ENCODE peak calls at places on chromosomes 1 and 21, in six cellular contexts. One of them, this sample, is unnamed.

GRCh38 chr1:207139616-207140015 is 35.6 kb downstream of the C4BPA start:
- DNase-seq in right cardiac atrium: no peak
- DNase-seq in fibroblast of lung: no peak
- DNase-seq in IMR-90: no peak
- DNase-seq in GM23338: no peak
- DNase-seq in breast epithelium: no peak
- DNase-seq in this sample: no peak

GRCh38 chr1:24190970-24191570 is 4.0 kb upstream of the IFNLR1 start:
- DNase-seq in right cardiac atrium: no peak
- DNase-seq in fibroblast of lung: no peak
- DNase-seq in IMR-90: no peak
- DNase-seq in GM23338: no peak
- DNase-seq in breast epithelium: no peak
- DNase-seq in this sample: no peak

GRCh38 chr1:109393602-109394233 is 4.0 kb downstream of the SORT1 start:
- DNase-seq in right cardiac atrium: no peak
- DNase-seq in fibroblast of lung: no peak
- DNase-seq in IMR-90: no peak
- DNase-seq in GM23338: no peak
- DNase-seq in breast epithelium: no peak
- DNase-seq in this sample: no peak

GRCh38 chr1:20137055-20137454 is 2.1 kb upstream of the PLA2G2F start:
- DNase-seq in right cardiac atrium: no peak
- DNase-seq in fibroblast of lung: no peak
- DNase-seq in IMR-90: no peak
- DNase-seq in GM23338: no peak
- DNase-seq in breast epithelium: no peak
- DNase-seq in this sample: no peak

GRCh38 chr1:108071601-108072000 is 106.6 kb upstream of the VAV3 start:
- DNase-seq in right cardiac atrium: no peak
- DNase-seq in fibroblast of lung: no peak
- DNase-seq in IMR-90: no peak
- DNase-seq in GM23338: no peak
- DNase-seq in breast epithelium: no peak
- DNase-seq in this sample: no peak

GRCh38 chr1:161439280-161440232 is 65.7 kb upstream of the FCGR2A start:
- DNase-seq in right cardiac atrium: peak; percentile 52
- DNase-seq in fibroblast of lung: peak; percentile 1
- DNase-seq in IMR-90: peak; percentile 33
- DNase-seq in GM23338: peak; percentile 43
- DNase-seq in breast epithelium: no peak
- DNase-seq in this sample: peak; percentile 44

GRCh38 chr1:147676306-147677085 is 6.2 kb upstream of the ACP6 start:
- DNase-seq in right cardiac atrium: no peak
- DNase-seq in fibroblast of lung: peak; percentile 74
- DNase-seq in IMR-90: peak; percentile 77
- DNase-seq in GM23338: no peak
- DNase-seq in breast epithelium: no peak
- DNase-seq in this sample: no peak

GRCh38 chr1:245715970-245716369 is 561.2 kb downstream of the KIF26B start:
- DNase-seq in right cardiac atrium: no peak
- DNase-seq in fibroblast of lung: peak; percentile 74
- DNase-seq in IMR-90: peak; percentile 85
- DNase-seq in GM23338: no peak
- DNase-seq in breast epithelium: no peak
- DNase-seq in this sample: no peak

GRCh38 chr1:28965271-28965870 is 51.0 kb downstream of the EPB41 start:
- DNase-seq in right cardiac atrium: no peak
- DNase-seq in fibroblast of lung: no peak
- DNase-seq in IMR-90: no peak
- DNase-seq in GM23338: peak; percentile 60
- DNase-seq in breast epithelium: no peak
- DNase-seq in this sample: no peak

GRCh38 chr1:174791863-174792262 is 207.9 kb upstream of the CACYBP start:
- DNase-seq in right cardiac atrium: no peak
- DNase-seq in fibroblast of lung: no peak
- DNase-seq in IMR-90: no peak
- DNase-seq in GM23338: no peak
- DNase-seq in breast epithelium: no peak
- DNase-seq in this sample: no peak

GRCh38 chr1:67174716-67175284 is 8.5 kb downstream of the IL23R start:
- DNase-seq in right cardiac atrium: no peak
- DNase-seq in fibroblast of lung: no peak
- DNase-seq in IMR-90: no peak
- DNase-seq in GM23338: no peak
- DNase-seq in breast epithelium: no peak
- DNase-seq in this sample: no peak

GRCh38 chr1:76075877-76076276 is 1.3 kb downstream of the ST6GALNAC3 start:
- DNase-seq in right cardiac atrium: no peak
- DNase-seq in fibroblast of lung: peak; percentile 68
- DNase-seq in IMR-90: peak; percentile 9
- DNase-seq in GM23338: no peak
- DNase-seq in breast epithelium: no peak
- DNase-seq in this sample: no peak

GRCh38 chr21:36672737-36673136 is 26.2 kb upstream of the SIM2 start:
- DNase-seq in right cardiac atrium: no peak
- DNase-seq in fibroblast of lung: no peak
- DNase-seq in IMR-90: no peak
- DNase-seq in GM23338: no peak
- DNase-seq in breast epithelium: no peak
- DNase-seq in this sample: no peak

GRCh38 chr1:212162635-212163034 is 122.6 kb upstream of the PPP2R5A start:
- DNase-seq in right cardiac atrium: peak; percentile 53
- DNase-seq in fibroblast of lung: peak; percentile 70
- DNase-seq in IMR-90: peak; percentile 80
- DNase-seq in GM23338: no peak
- DNase-seq in breast epithelium: peak; percentile 71
- DNase-seq in this sample: no peak

GRCh38 chr1:226060427-226060826 is 2.1 kb upstream of the H3-3A start:
- DNase-seq in right cardiac atrium: no peak
- DNase-seq in fibroblast of lung: no peak
- DNase-seq in IMR-90: no peak
- DNase-seq in GM23338: no peak
- DNase-seq in breast epithelium: no peak
- DNase-seq in this sample: no peak

GRCh38 chr1:9085306-9085940 is 16.0 kb upstream of the SLC2A5 start:
- DNase-seq in right cardiac atrium: no peak
- DNase-seq in fibroblast of lung: no peak
- DNase-seq in IMR-90: no peak
- DNase-seq in GM23338: no peak
- DNase-seq in breast epithelium: no peak
- DNase-seq in this sample: no peak

GRCh38 chr1:9086796-9087195 is 17.4 kb upstream of the SLC2A5 start:
- DNase-seq in right cardiac atrium: no peak
- DNase-seq in fibroblast of lung: no peak
- DNase-seq in IMR-90: no peak
- DNase-seq in GM23338: no peak
- DNase-seq in breast epithelium: no peak
- DNase-seq in this sample: no peak

GRCh38 chr1:9086060-9086459 is 16.6 kb upstream of the SLC2A5 start:
- DNase-seq in right cardiac atrium: no peak
- DNase-seq in fibroblast of lung: peak; percentile 65
- DNase-seq in IMR-90: no peak
- DNase-seq in GM23338: no peak
- DNase-seq in breast epithelium: no peak
- DNase-seq in this sample: no peak

GRCh38 chr1:9087411-9087810 is 18.0 kb upstream of the SLC2A5 start:
- DNase-seq in right cardiac atrium: no peak
- DNase-seq in fibroblast of lung: no peak
- DNase-seq in IMR-90: no peak
- DNase-seq in GM23338: no peak
- DNase-seq in breast epithelium: no peak
- DNase-seq in this sample: no peak

GRCh38 chr1:9084883-9085282 is 15.4 kb upstream of the SLC2A5 start:
- DNase-seq in right cardiac atrium: peak; percentile 82
- DNase-seq in fibroblast of lung: no peak
- DNase-seq in IMR-90: no peak
- DNase-seq in GM23338: no peak
- DNase-seq in breast epithelium: no peak
- DNase-seq in this sample: no peak
- H3K4me3 ChIP-seq in right cardiac atrium: no peak overlapping the region
- H3K4me3 ChIP-seq in fibroblast of lung: no peak overlapping the region
- H3K4me3 ChIP-seq in IMR-90: no peak overlapping the region
- H3K4me3 ChIP-seq in GM23338: no peak overlapping the region
- H3K4me3 ChIP-seq in breast epithelium: no peak overlapping the region
- H3K4me3 ChIP-seq in this sample: no peak overlapping the region

GRCh38 chr1:221138516-221138915 is 259.3 kb downstream of the HLX start:
- DNase-seq in right cardiac atrium: no peak
- DNase-seq in fibroblast of lung: no peak
- DNase-seq in IMR-90: no peak
- DNase-seq in GM23338: no peak
- DNase-seq in breast epithelium: no peak
- DNase-seq in this sample: no peak
- H3K4me1 ChIP-seq in right cardiac atrium: no peaks in the 10 kb centered on the region
- H3K4me1 ChIP-seq in fibroblast of lung: no peaks in the 10 kb centered on the region
- H3K4me1 ChIP-seq in IMR-90: no peaks in the 10 kb centered on the region
- H3K4me1 ChIP-seq in GM23338: no peaks in the 10 kb centered on the region
- H3K4me1 ChIP-seq in breast epithelium: no peaks in the 10 kb centered on the region
- H3K4me1 ChIP-seq in this sample: no peaks in the 10 kb centered on the region

GRCh38 chr21:42118121-42118795 is 47.1 kb downstream of the UMODL1 start:
- DNase-seq in right cardiac atrium: no peak
- DNase-seq in fibroblast of lung: no peak
- DNase-seq in IMR-90: no peak
- DNase-seq in GM23338: no peak
- DNase-seq in breast epithelium: no peak
- DNase-seq in this sample: no peak

GRCh38 chr21:42120056-42120903 is 49.2 kb downstream of the UMODL1 start:
- DNase-seq in right cardiac atrium: no peak
- DNase-seq in fibroblast of lung: no peak
- DNase-seq in IMR-90: no peak
- DNase-seq in GM23338: no peak
- DNase-seq in breast epithelium: no peak
- DNase-seq in this sample: no peak

GRCh38 chr21:42117229-42118048 is 46.3 kb downstream of the UMODL1 start:
- DNase-seq in right cardiac atrium: peak; percentile 86
- DNase-seq in fibroblast of lung: peak; percentile 79
- DNase-seq in IMR-90: peak; percentile 81
- DNase-seq in GM23338: peak; percentile 80
- DNase-seq in breast epithelium: peak; percentile 76
- DNase-seq in this sample: peak; percentile 80

GRCh38 chr21:42120904-42121535 is 49.9 kb downstream of the UMODL1 start:
- DNase-seq in right cardiac atrium: no peak
- DNase-seq in fibroblast of lung: no peak
- DNase-seq in IMR-90: no peak
- DNase-seq in GM23338: no peak
- DNase-seq in breast epithelium: no peak
- DNase-seq in this sample: no peak

GRCh38 chr21:42118901-42119300 is 47.8 kb downstream of the UMODL1 start:
- DNase-seq in right cardiac atrium: no peak
- DNase-seq in fibroblast of lung: no peak
- DNase-seq in IMR-90: peak; percentile 48
- DNase-seq in GM23338: no peak
- DNase-seq in breast epithelium: no peak
- DNase-seq in this sample: no peak
- H3K4me3 ChIP-seq in right cardiac atrium: no peak overlapping the region
- H3K4me3 ChIP-seq in fibroblast of lung: no peak overlapping the region
- H3K4me3 ChIP-seq in IMR-90: no peak overlapping the region
- H3K4me3 ChIP-seq in GM23338: no peak overlapping the region
- H3K4me3 ChIP-seq in breast epithelium: no peak overlapping the region
- H3K4me3 ChIP-seq in this sample: no peak overlapping the region

GRCh38 chr1:162694911-162695310 is 62.6 kb downstream of the DDR2 start:
- DNase-seq in right cardiac atrium: no peak
- DNase-seq in fibroblast of lung: no peak
- DNase-seq in IMR-90: no peak
- DNase-seq in GM23338: no peak
- DNase-seq in breast epithelium: no peak
- DNase-seq in this sample: no peak
- H3K4me1 ChIP-seq in right cardiac atrium: peaks cover 25% of the 10 kb centered on the region
- H3K4me1 ChIP-seq in fibroblast of lung: peaks cover 27% of the 10 kb centered on the region
- H3K4me1 ChIP-seq in IMR-90: peaks cover 34% of the 10 kb centered on the region
- H3K4me1 ChIP-seq in GM23338: peaks cover 32% of the 10 kb centered on the region
- H3K4me1 ChIP-seq in breast epithelium: peaks cover 19% of the 10 kb centered on the region
- H3K4me1 ChIP-seq in this sample: no peaks in the 10 kb centered on the region

GRCh38 chr1:36824390-36824861 is 209.9 kb downstream of the GRIK3 start:
- DNase-seq in right cardiac atrium: no peak
- DNase-seq in fibroblast of lung: no peak
- DNase-seq in IMR-90: no peak
- DNase-seq in GM23338: peak; percentile 65
- DNase-seq in breast epithelium: no peak
- DNase-seq in this sample: no peak
- H3K4me3 ChIP-seq in right cardiac atrium: no peak overlapping the region
- H3K4me3 ChIP-seq in fibroblast of lung: no peak overlapping the region
- H3K4me3 ChIP-seq in IMR-90: no peak overlapping the region
- H3K4me3 ChIP-seq in GM23338: peak overlapping the region; percentile 29
- H3K4me3 ChIP-seq in breast epithelium: no peak overlapping the region
- H3K4me3 ChIP-seq in this sample: no peak overlapping the region

This sample was measured in CD4-positive, CD25-positive, alpha-beta regulatory T cell.